ENCODE peak calls at places on chromosomes 2 and 18, in seven cellular contexts. Y, K, L, O, R, Q and T are unnamed samples.

GRCh38 chr2:109690457-109690821 is 76.3 kb downstream of the SOWAHC start:
- DNase-seq in Y (no peak), K (no peak), L (no peak), O (no peak), R (no peak), Q (no peak), T (no peak)

GRCh38 chr2:88061295-88061694 is 5.7 kb upstream of the KRCC1 start:
- DNase-seq in Y (no peak), K (no peak), L (no peak), O (no peak), R (no peak), Q (no peak), T (no peak)

GRCh38 chr2:42903821-42904575 is 111.6 kb upstream of the HAAO start:
- DNase-seq in Y (no peak), K (no peak), L (no peak), O (no peak), R (no peak), Q (no peak), T (no peak)

GRCh38 chr2:20597868-20598183 is 53.1 kb downstream of the HS1BP3 start:
- DNase-seq in Y (no peak), K (no peak), L (no peak), O (no peak), R (no peak), Q (no peak), T (no peak)

GRCh38 chr2:25618676-25619075 is 54.7 kb downstream of the DTNB start:
- DNase-seq in Y (no peak), K (no peak), L (no peak), O (peak; percentile 63), R (no peak), Q (no peak), T (peak; percentile 81)

GRCh38 chr2:193806088-193806774 is 1611.5 kb upstream of the TMEFF2 start:
- DNase-seq in Y (no peak), K (no peak), L (no peak), O (no peak), R (no peak), Q (no peak), T (no peak)

GRCh38 chr18:9683418-9684396 is 24.4 kb upstream of the RAB31 start:
- DNase-seq in Y (peak; percentile 80), K (no peak), L (peak; percentile 54), O (peak; percentile 89), R (no peak), Q (no peak), T (peak; percentile 39)

GRCh38 chr2:20198001-20198400 is 26.9 kb downstream of the SDC1 start:
- DNase-seq in Y (no peak), K (no peak), L (peak; percentile 97), O (no peak), R (no peak), Q (no peak), T (no peak)

GRCh38 chr18:55018602-55019001 is 59.3 kb upstream of the CCDC68 start:
- DNase-seq in Y (no peak), K (no peak), L (no peak), O (peak; percentile 47), R (no peak), Q (no peak), T (peak; percentile 20)

GRCh38 chr2:220034356-220035121 is 407.1 kb downstream of the SLC4A3 start:
- DNase-seq in Y (no peak), K (no peak), L (peak; percentile 29), O (peak; percentile 77), R (no peak), Q (no peak), T (peak; percentile 41)

GRCh38 chr2:103773884-103774283 is 1012.1 kb downstream of the TMEM182 start:
- DNase-seq in Y (no peak), K (no peak), L (no peak), O (no peak), R (no peak), Q (no peak), T (peak; percentile 8)

GRCh38 chr2:99489758-99490087 is at the start of gene REV1:
- DNase-seq in Y (no peak), K (no peak), L (no peak), O (no peak), R (no peak), Q (no peak), T (no peak)

GRCh38 chr2:1821530-1821929 is 77.2 kb upstream of the PXDN start:
- DNase-seq in Y (no peak), K (no peak), L (no peak), O (no peak), R (no peak), Q (no peak), T (no peak)

GRCh38 chr2:141611981-141612380 is 518.8 kb downstream of the LRP1B start:
- DNase-seq in Y (no peak), K (no peak), L (no peak), O (peak; percentile 29), R (no peak), Q (no peak), T (peak; percentile 3)

GRCh38 chr2:168452781-168453180 is 3.3 kb upstream of the CERS6 start:
- DNase-seq in Y (no peak), K (no peak), L (no peak), O (no peak), R (no peak), Q (no peak), T (no peak)

GRCh38 chr2:233210843-233211600 is 40.5 kb upstream of the ATG16L1 start:
- DNase-seq in Y (no peak), K (no peak), L (peak; percentile 68), O (peak; percentile 91), R (no peak), Q (no peak), T (peak; percentile 88)

GRCh38 chr2:202030676-202031075 is 3.0 kb upstream of the FZD7 start:
- DNase-seq in Y (no peak), K (no peak), L (no peak), O (peak; percentile 91), R (no peak), Q (no peak), T (no peak)

GRCh38 chr2:95333888-95334338 is 36.8 kb downstream of the KCNIP3 start:
- DNase-seq in Y (no peak), K (no peak), L (peak; percentile 99), O (peak; percentile 98), R (no peak), Q (no peak), T (peak; percentile 72)

GRCh38 chr2:223260681-223261080 is 208.7 kb downstream of the KCNE4 start:
- DNase-seq in Y (no peak), K (no peak), L (no peak), O (peak; percentile 38), R (no peak), Q (no peak), T (peak; percentile 46)

GRCh38 chr2:215712850-215713230 is 277.0 kb upstream of the FN1 start:
- DNase-seq in Y (no peak), K (no peak), L (no peak), O (peak; percentile 45), R (no peak), Q (no peak), T (no peak)

GRCh38 chr18:57784034-57784815 is 18.9 kb downstream of the ATP8B1 start:
- DNase-seq in Y (no peak), K (no peak), L (peak; percentile 79), O (peak; percentile 87), R (no peak), Q (no peak), T (peak; percentile 38)

GRCh38 chr2:41618754-41619153 is 429.1 kb upstream of the PKDCC start:
- DNase-seq in Y (no peak), K (no peak), L (no peak), O (no peak), R (no peak), Q (no peak), T (no peak)

GRCh38 chr2:36270758-36271157 is 84.8 kb upstream of the CRIM1 start:
- DNase-seq in Y (no peak), K (no peak), L (no peak), O (no peak), R (no peak), Q (no peak), T (no peak)

GRCh38 chr2:210268281-210268680 is 43.0 kb upstream of the ACADL start:
- DNase-seq in Y (no peak), K (no peak), L (no peak), O (no peak), R (no peak), Q (no peak), T (no peak)

GRCh38 chr2:88016948-88017779 is 817 bp upstream of the RNU2-63P start:
- DNase-seq in Y (peak; percentile 47), K (no peak), L (no peak), O (no peak), R (no peak), Q (peak; percentile 71), T (peak; percentile 79)

GRCh38 chr2:28454016-28454930 is 41.6 kb upstream of the PLB1 start:
- DNase-seq in Y (no peak), K (no peak), L (peak; percentile 64), O (peak; percentile 25), R (no peak), Q (no peak), T (no peak)

GRCh38 chr2:200039847-200040246 is 84.5 kb downstream of the MAIP1 start:
- DNase-seq in Y (no peak), K (no peak), L (no peak), O (peak; percentile 87), R (no peak), Q (no peak), T (no peak)

GRCh38 chr2:240319855-240320560 is 115.5 kb upstream of the GPC1 start:
- DNase-seq in Y (no peak), K (no peak), L (peak; percentile 80), O (peak; percentile 98), R (no peak), Q (no peak), T (peak; percentile 64)

GRCh38 chr18:3151379-3152264 is 68.1 kb downstream of the MYOM1 start:
- DNase-seq in Y (no peak), K (no peak), L (no peak), O (peak; percentile 62), R (no peak), Q (no peak), T (peak; percentile 45)